ENCODE peak calls at places on chromosomes 12 and 14, in six cellular contexts. P, Y, V, Z, K and E are unnamed samples.

GRCh38 chr14:69535230-69535848 is 39.3 kb downstream of the CCDC177 start:
- DNase-seq in P (peak; percentile 52), Y (peak; percentile 37), V (no peak), Z (peak; percentile 91), K (peak; percentile 22), E (no peak)

GRCh38 chr14:35378638-35379568 is 25.6 kb downstream of the NFKBIA start:
- DNase-seq in P (no peak), Y (no peak), V (no peak), Z (no peak), K (peak; percentile 67), E (no peak)

GRCh38 chr12:53179694-53180269 is 740 bp upstream of the ZNF740 start:
- DNase-seq in P (no peak), Y (no peak), V (no peak), Z (no peak), K (peak; percentile 45), E (no peak)

GRCh38 chr12:14771651-14772137 is 31.6 kb downstream of the WBP11 start:
- DNase-seq in P (no peak), Y (no peak), V (no peak), Z (peak; percentile 80), K (no peak), E (peak; percentile 37)

GRCh38 chr12:78096909-78097597 is 266.4 kb downstream of the NAV3 start:
- DNase-seq in P (no peak), Y (no peak), V (no peak), Z (no peak), K (no peak), E (no peak)

GRCh38 chr12:95336387-95337067 is 118.9 kb downstream of the VEZT start:
- DNase-seq in P (peak; percentile 85), Y (peak; percentile 79), V (peak; percentile 71), Z (peak; percentile 95), K (peak; percentile 66), E (no peak)

GRCh38 chr14:30193791-30194407 is 266.3 kb upstream of the PRKD1 start:
- DNase-seq in P (no peak), Y (no peak), V (no peak), Z (no peak), K (no peak), E (no peak)

GRCh38 chr12:116818341-116818856 is 62.8 kb downstream of the HRK start:
- DNase-seq in P (no peak), Y (peak; percentile 31), V (peak; percentile 55), Z (peak; percentile 49), K (peak; percentile 19), E (peak; percentile 31)

GRCh38 chr12:1697253-1697652 is 6.4 kb downstream of the ADIPOR2 start:
- DNase-seq in P (no peak), Y (no peak), V (no peak), Z (no peak), K (no peak), E (no peak)

GRCh38 chr12:108568653-108569154 is 6.3 kb downstream of the ISCU start:
- DNase-seq in P (no peak), Y (no peak), V (no peak), Z (peak; percentile 41), K (peak; percentile 57), E (peak; percentile 75)

GRCh38 chr12:9925746-9926393 is 6.3 kb downstream of the CLEC2A start:
- DNase-seq in P (peak; percentile 5), Y (no peak), V (no peak), Z (peak; percentile 79), K (no peak), E (no peak)

GRCh38 chr12:77893918-77894317 is 63.2 kb downstream of the NAV3 start:
- DNase-seq in P (peak; percentile 80), Y (peak; percentile 74), V (no peak), Z (no peak), K (peak; percentile 68), E (no peak)

GRCh38 chr12:125346361-125346760 is 281.1 kb downstream of the AACS start:
- DNase-seq in P (no peak), Y (no peak), V (no peak), Z (peak; percentile 58), K (no peak), E (no peak)

GRCh38 chr12:103801709-103802585 is 39.1 kb downstream of the NT5DC3 start:
- DNase-seq in P (no peak), Y (no peak), V (no peak), Z (peak; percentile 42), K (no peak), E (no peak)

GRCh38 chr12:38776657-38777056 is 128.7 kb downstream of the CPNE8 start:
- DNase-seq in P (no peak), Y (no peak), V (no peak), Z (no peak), K (no peak), E (no peak)

GRCh38 chr14:98240396-98240795 is 1031.6 kb downstream of the BCL11B start:
- DNase-seq in P (no peak), Y (no peak), V (no peak), Z (no peak), K (no peak), E (no peak)

GRCh38 chr12:57280234-57281062 is 29.5 kb upstream of the STAC3 start:
- DNase-seq in P (peak; percentile 79), Y (peak; percentile 39), V (no peak), Z (peak; percentile 81), K (peak; percentile 73), E (peak; percentile 78)

GRCh38 chr12:49088190-49088931 is 6.2 kb downstream of the DHH start:
- DNase-seq in P (peak; percentile 70), Y (peak; percentile 66), V (peak; percentile 74), Z (peak; percentile 93), K (peak; percentile 73), E (peak; percentile 89)

GRCh38 chr14:49852351-49853157 is at the start of gene NEMF:
- DNase-seq in P (peak; percentile 86), Y (peak; percentile 89), V (peak; percentile 87), Z (peak; percentile 95), K (peak; percentile 88), E (peak; percentile 73)

GRCh38 chr12:124175731-124176130 is 119.2 kb upstream of the RFLNA start:
- DNase-seq in P (no peak), Y (no peak), V (no peak), Z (no peak), K (no peak), E (no peak)

GRCh38 chr12:101891462-101891971 is 14.1 kb downstream of the DRAM1 start:
- DNase-seq in P (peak; percentile 24), Y (peak; percentile 71), V (no peak), Z (no peak), K (peak; percentile 64), E (peak; percentile 24)

GRCh38 chr12:111570090-111570961 is 28.8 kb downstream of the ATXN2 start:
- DNase-seq in P (peak; percentile 70), Y (no peak), V (no peak), Z (no peak), K (no peak), E (no peak)

GRCh38 chr14:81224222-81224621 is 3.5 kb upstream of the GTF2A1 start:
- DNase-seq in P (no peak), Y (no peak), V (no peak), Z (no peak), K (no peak), E (no peak)